ENCODE peak calls at places on chromosomes 5 and 9, in eight cellular contexts. One of them, this sample, is unnamed.

GRCh38 chr5:126575644-126576043 is 19.4 kb downstream of the ALDH7A1 start:
- DNase-seq in pancreas: no peak
- DNase-seq in neuronal stem cell: no peak
- DNase-seq in foreskin fibroblast: no peak
- DNase-seq in lower lobe of right lung: no peak
- DNase-seq in small intestine: no peak
- DNase-seq in mesenchymal stem cell: no peak
- DNase-seq in Karpas-422: no peak
- DNase-seq in this sample: no peak

GRCh38 chr9:121261107-121261460 is 6.9 kb upstream of the GSN start:
- DNase-seq in lower lobe of right lung: no peak
- DNase-seq in Karpas-422: no peak
- DNase-seq in foreskin fibroblast: no peak
- DNase-seq in mesenchymal stem cell: peak; percentile 35
- DNase-seq in small intestine: no peak
- DNase-seq in pancreas: no peak
- DNase-seq in neuronal stem cell: no peak
- DNase-seq in this sample: no peak

GRCh38 chr5:60148356-60148755 is 254.8 kb upstream of the PDE4D start:
- DNase-seq in lower lobe of right lung: no peak
- DNase-seq in neuronal stem cell: no peak
- DNase-seq in Karpas-422: no peak
- DNase-seq in pancreas: no peak
- DNase-seq in mesenchymal stem cell: no peak
- DNase-seq in foreskin fibroblast: peak; percentile 5
- DNase-seq in small intestine: no peak
- DNase-seq in this sample: no peak

GRCh38 chr5:92907914-92908606 is 673.0 kb downstream of the NR2F1-AS1 start:
- DNase-seq in small intestine: no peak
- DNase-seq in mesenchymal stem cell: peak; percentile 79
- DNase-seq in pancreas: no peak
- DNase-seq in foreskin fibroblast: peak; percentile 59
- DNase-seq in neuronal stem cell: no peak
- DNase-seq in Karpas-422: no peak
- DNase-seq in lower lobe of right lung: no peak
- DNase-seq in this sample: no peak

GRCh38 chr5:52842111-52842510 is 54.4 kb downstream of the ITGA1 start:
- DNase-seq in neuronal stem cell: no peak
- DNase-seq in small intestine: no peak
- DNase-seq in Karpas-422: no peak
- DNase-seq in mesenchymal stem cell: no peak
- DNase-seq in lower lobe of right lung: no peak
- DNase-seq in pancreas: no peak
- DNase-seq in foreskin fibroblast: no peak
- DNase-seq in this sample: no peak

GRCh38 chr5:102528600-102528999 is 29.8 kb upstream of the SLCO6A1 start:
- DNase-seq in lower lobe of right lung: no peak
- DNase-seq in mesenchymal stem cell: no peak
- DNase-seq in neuronal stem cell: peak; percentile 12
- DNase-seq in pancreas: no peak
- DNase-seq in Karpas-422: no peak
- DNase-seq in small intestine: no peak
- DNase-seq in foreskin fibroblast: no peak
- DNase-seq in this sample: no peak

GRCh38 chr9:25260056-25260455 is 418.2 kb downstream of the TUSC1 start:
- DNase-seq in small intestine: no peak
- DNase-seq in lower lobe of right lung: no peak
- DNase-seq in pancreas: no peak
- DNase-seq in neuronal stem cell: no peak
- DNase-seq in Karpas-422: no peak
- DNase-seq in mesenchymal stem cell: no peak
- DNase-seq in foreskin fibroblast: no peak
- DNase-seq in this sample: no peak

GRCh38 chr5:61051267-61051666 is 106.3 kb downstream of the NDUFAF2 start:
- DNase-seq in pancreas: no peak
- DNase-seq in neuronal stem cell: no peak
- DNase-seq in small intestine: peak; percentile 64
- DNase-seq in Karpas-422: no peak
- DNase-seq in foreskin fibroblast: peak; percentile 59
- DNase-seq in mesenchymal stem cell: peak; percentile 68
- DNase-seq in lower lobe of right lung: no peak
- DNase-seq in this sample: no peak

GRCh38 chr5:107594253-107595045 is 76.3 kb downstream of the EFNA5 start:
- DNase-seq in lower lobe of right lung: no peak
- DNase-seq in neuronal stem cell: no peak
- DNase-seq in Karpas-422: no peak
- DNase-seq in foreskin fibroblast: no peak
- DNase-seq in mesenchymal stem cell: no peak
- DNase-seq in small intestine: no peak
- DNase-seq in pancreas: no peak
- DNase-seq in this sample: peak; percentile 49

GRCh38 chr9:11931109-11931508 is 762.1 kb upstream of the TYRP1 start:
- DNase-seq in neuronal stem cell: no peak
- DNase-seq in pancreas: no peak
- DNase-seq in foreskin fibroblast: no peak
- DNase-seq in small intestine: no peak
- DNase-seq in lower lobe of right lung: no peak
- DNase-seq in Karpas-422: no peak
- DNase-seq in mesenchymal stem cell: peak; percentile 27
- DNase-seq in this sample: no peak

GRCh38 chr9:28287413-28287812 is 714.1 kb upstream of the C9orf72 start:
- DNase-seq in neuronal stem cell: no peak
- DNase-seq in Karpas-422: no peak
- DNase-seq in foreskin fibroblast: no peak
- DNase-seq in pancreas: no peak
- DNase-seq in lower lobe of right lung: no peak
- DNase-seq in small intestine: no peak
- DNase-seq in mesenchymal stem cell: no peak
- DNase-seq in this sample: no peak

GRCh38 chr9:114681594-114682332 is at the start of gene TEX48:
- DNase-seq in mesenchymal stem cell: peak; percentile 66
- DNase-seq in lower lobe of right lung: peak; percentile 59
- DNase-seq in neuronal stem cell: peak; percentile 35
- DNase-seq in small intestine: peak; percentile 87
- DNase-seq in Karpas-422: peak; percentile 93
- DNase-seq in pancreas: no peak
- DNase-seq in foreskin fibroblast: peak; percentile 48
- DNase-seq in this sample: peak; percentile 82

GRCh38 chr5:2093859-2094615 is 211.3 kb upstream of the IRX4 start:
- DNase-seq in mesenchymal stem cell: no peak
- DNase-seq in neuronal stem cell: no peak
- DNase-seq in foreskin fibroblast: peak; percentile 95
- DNase-seq in small intestine: no peak
- DNase-seq in pancreas: no peak
- DNase-seq in Karpas-422: no peak
- DNase-seq in lower lobe of right lung: no peak
- DNase-seq in this sample: no peak

GRCh38 chr9:116149844-116150243 is 3.7 kb upstream of the PAPPA start:
- DNase-seq in small intestine: peak; percentile 21
- DNase-seq in mesenchymal stem cell: peak; percentile 37
- DNase-seq in foreskin fibroblast: no peak
- DNase-seq in Karpas-422: peak; percentile 77
- DNase-seq in pancreas: peak; percentile 25
- DNase-seq in lower lobe of right lung: no peak
- DNase-seq in neuronal stem cell: peak; percentile 41
- DNase-seq in this sample: peak; percentile 21

GRCh38 chr5:17398439-17398838 is 99.6 kb upstream of the TAF11L2 start:
- DNase-seq in neuronal stem cell: no peak
- DNase-seq in pancreas: no peak
- DNase-seq in Karpas-422: no peak
- DNase-seq in mesenchymal stem cell: peak; percentile 80
- DNase-seq in lower lobe of right lung: no peak
- DNase-seq in small intestine: no peak
- DNase-seq in foreskin fibroblast: peak; percentile 23
- DNase-seq in this sample: no peak

GRCh38 chr9:83056911-83057310 is 6.0 kb downstream of the RASEF start:
- DNase-seq in foreskin fibroblast: no peak
- DNase-seq in Karpas-422: peak; percentile 4
- DNase-seq in pancreas: no peak
- DNase-seq in lower lobe of right lung: no peak
- DNase-seq in small intestine: peak; percentile 57
- DNase-seq in mesenchymal stem cell: no peak
- DNase-seq in neuronal stem cell: no peak
- DNase-seq in this sample: peak; percentile 54

GRCh38 chr9:16180546-16180945 is 627.7 kb downstream of the CCDC171 start:
- DNase-seq in neuronal stem cell: no peak
- DNase-seq in mesenchymal stem cell: peak; percentile 53
- DNase-seq in foreskin fibroblast: no peak
- DNase-seq in small intestine: no peak
- DNase-seq in lower lobe of right lung: no peak
- DNase-seq in Karpas-422: no peak
- DNase-seq in pancreas: no peak
- DNase-seq in this sample: no peak

GRCh38 chr5:1011226-1011631 is 2.6 kb downstream of the NKD2 start:
- DNase-seq in foreskin fibroblast: no peak
- DNase-seq in neuronal stem cell: no peak
- DNase-seq in Karpas-422: peak; percentile 81
- DNase-seq in mesenchymal stem cell: no peak
- DNase-seq in pancreas: peak; percentile 55
- DNase-seq in small intestine: no peak
- DNase-seq in lower lobe of right lung: peak; percentile 56
- DNase-seq in this sample: peak; percentile 53

GRCh38 chr9:72790934-72791333 is 161.9 kb downstream of the ALDH1A1 start:
- DNase-seq in foreskin fibroblast: no peak
- DNase-seq in neuronal stem cell: no peak
- DNase-seq in Karpas-422: no peak
- DNase-seq in lower lobe of right lung: no peak
- DNase-seq in small intestine: no peak
- DNase-seq in pancreas: no peak
- DNase-seq in mesenchymal stem cell: no peak
- DNase-seq in this sample: no peak

GRCh38 chr5:55231476-55232193 is 1.8 kb downstream of the CCNO start:
- DNase-seq in foreskin fibroblast: no peak
- DNase-seq in lower lobe of right lung: peak; percentile 47
- DNase-seq in small intestine: no peak
- DNase-seq in Karpas-422: no peak
- DNase-seq in neuronal stem cell: peak; percentile 38
- DNase-seq in pancreas: no peak
- DNase-seq in mesenchymal stem cell: peak; percentile 54
- DNase-seq in this sample: peak; percentile 34

DNA sequence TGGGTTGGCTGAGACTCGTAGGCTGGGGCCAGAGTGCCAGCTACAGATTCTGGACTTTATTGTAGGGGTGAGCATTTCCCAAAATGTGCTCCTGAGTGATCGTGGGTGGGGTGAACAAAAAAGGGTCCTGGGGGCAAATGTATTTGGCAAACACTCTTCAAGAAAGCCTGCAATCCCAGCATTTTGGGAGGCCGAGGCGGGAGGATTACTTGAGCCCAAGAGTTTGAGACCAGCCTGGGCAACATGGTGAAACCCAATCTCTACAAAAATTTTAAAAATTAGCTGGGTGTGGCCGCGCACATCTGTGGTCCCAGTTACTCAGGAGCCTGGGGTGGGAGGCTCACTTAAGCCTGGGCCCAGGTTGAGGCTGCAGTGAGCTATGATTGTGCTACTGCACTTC is 55.5 kb upstream of the CDKN2AIPNL start:
- DNase-seq in foreskin fibroblast: no peak
- DNase-seq in lower lobe of right lung: no peak
- DNase-seq in small intestine: no peak
- DNase-seq in neuronal stem cell: no peak
- DNase-seq in mesenchymal stem cell: no peak
- DNase-seq in Karpas-422: no peak
- DNase-seq in pancreas: no peak
- DNase-seq in this sample: no peak
- H3K4me3 ChIP-seq in foreskin fibroblast: no peak overlapping the region
- H3K4me3 ChIP-seq in lower lobe of right lung: peak overlapping the region; percentile 59
- H3K4me3 ChIP-seq in small intestine: no peak overlapping the region
- H3K4me3 ChIP-seq in neuronal stem cell: no peak overlapping the region
- H3K4me3 ChIP-seq in mesenchymal stem cell: no peak overlapping the region
- H3K4me3 ChIP-seq in Karpas-422: no peak overlapping the region
- H3K4me3 ChIP-seq in pancreas: no peak overlapping the region
- H3K4me3 ChIP-seq in this sample: no peak overlapping the region

GRCh38 chr9:81626511-81626910 is 62.8 kb downstream of the TLE1 start:
- DNase-seq in small intestine: no peak
- DNase-seq in foreskin fibroblast: peak; percentile 9
- DNase-seq in lower lobe of right lung: no peak
- DNase-seq in neuronal stem cell: no peak
- DNase-seq in Karpas-422: no peak
- DNase-seq in pancreas: no peak
- DNase-seq in mesenchymal stem cell: no peak
- DNase-seq in this sample: no peak
- H3K4me3 ChIP-seq in small intestine: no peak overlapping the region
- H3K4me3 ChIP-seq in foreskin fibroblast: no peak overlapping the region
- H3K4me3 ChIP-seq in lower lobe of right lung: no peak overlapping the region
- H3K4me3 ChIP-seq in neuronal stem cell: no peak overlapping the region
- H3K4me3 ChIP-seq in Karpas-422: no peak overlapping the region
- H3K4me3 ChIP-seq in pancreas: no peak overlapping the region
- H3K4me3 ChIP-seq in mesenchymal stem cell: no peak overlapping the region
- H3K4me3 ChIP-seq in this sample: no peak overlapping the region

DNA sequence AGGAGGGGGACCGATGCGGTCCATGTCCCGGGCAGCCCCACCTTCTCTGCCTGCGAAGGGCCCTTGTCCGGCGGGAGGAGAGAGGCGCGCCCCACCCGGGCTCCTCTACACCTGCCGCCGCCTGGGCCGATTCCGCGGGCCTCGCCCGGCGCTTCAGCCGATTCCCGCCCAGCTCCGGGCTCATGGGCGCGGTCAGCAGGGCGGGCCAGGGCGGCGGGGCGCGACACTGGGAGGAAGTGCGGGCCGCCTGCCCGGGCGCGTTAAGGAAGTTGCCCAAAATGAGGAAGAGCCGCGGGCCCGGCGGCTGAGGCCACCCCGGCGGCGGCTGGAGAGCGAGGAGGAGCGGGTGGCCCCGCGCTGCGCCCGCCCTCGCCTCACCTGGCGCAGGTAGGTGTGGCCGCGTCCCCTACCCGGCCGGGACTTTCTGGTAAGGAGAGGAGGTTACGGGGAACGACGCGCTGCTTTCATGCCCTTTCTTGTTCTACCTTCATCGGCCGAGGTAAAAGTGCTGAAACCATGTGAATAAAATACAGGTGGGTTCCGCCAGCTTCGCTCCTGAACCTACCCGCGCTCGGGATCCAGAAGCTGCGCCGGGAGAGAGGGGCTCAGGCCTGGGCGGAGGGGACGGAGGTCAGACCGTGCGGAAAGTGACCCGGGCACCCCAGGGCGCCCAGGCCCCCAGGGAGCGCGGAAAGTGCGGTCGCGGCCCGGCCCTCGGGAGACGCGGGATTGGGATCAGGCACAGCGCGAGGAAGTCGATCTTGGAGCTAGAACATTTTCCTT is at the start of gene SYK:
- DNase-seq in foreskin fibroblast: no peak
- DNase-seq in neuronal stem cell: no peak
- DNase-seq in small intestine: peak; percentile 87
- DNase-seq in Karpas-422: peak; percentile 92
- DNase-seq in pancreas: peak; percentile 59
- DNase-seq in lower lobe of right lung: peak; percentile 89
- DNase-seq in mesenchymal stem cell: no peak
- DNase-seq in this sample: peak; percentile 79
- H3K4me3 ChIP-seq in foreskin fibroblast: no peak within 1 kb of the TSS
- H3K4me3 ChIP-seq in neuronal stem cell: peak within 1 kb of the TSS; percentile 71
- H3K4me3 ChIP-seq in small intestine: peak within 1 kb of the TSS; percentile 95
- H3K4me3 ChIP-seq in Karpas-422: peak within 1 kb of the TSS; percentile 86
- H3K4me3 ChIP-seq in pancreas: peak within 1 kb of the TSS; percentile 47
- H3K4me3 ChIP-seq in lower lobe of right lung: peak within 1 kb of the TSS; percentile 63
- H3K4me3 ChIP-seq in mesenchymal stem cell: peak within 1 kb of the TSS; percentile 67
- H3K4me3 ChIP-seq in this sample: peak within 1 kb of the TSS; percentile 58

DNA sequence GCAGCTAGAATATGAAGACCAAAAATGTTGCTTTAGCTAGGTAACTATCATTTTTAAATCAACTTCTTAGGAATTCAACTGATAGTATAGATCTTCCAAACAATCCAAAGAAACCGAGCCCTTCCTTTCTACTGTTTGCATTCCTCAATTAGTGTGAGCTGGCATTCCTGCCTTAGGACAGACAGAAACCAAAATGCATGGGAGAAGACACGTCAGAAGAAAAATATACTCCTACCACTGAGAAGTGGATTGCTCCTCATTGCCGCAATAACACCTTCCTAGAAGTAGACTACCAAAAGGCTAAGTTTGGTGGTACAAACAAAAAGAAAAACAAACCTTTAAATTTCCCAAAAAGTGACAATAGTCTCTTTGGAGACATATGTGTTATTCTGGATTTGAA is 440.0 kb downstream of the SEMA5A start:
- DNase-seq in foreskin fibroblast: no peak
- DNase-seq in Karpas-422: no peak
- DNase-seq in mesenchymal stem cell: peak; percentile 45
- DNase-seq in neuronal stem cell: no peak
- DNase-seq in lower lobe of right lung: no peak
- DNase-seq in small intestine: no peak
- DNase-seq in pancreas: no peak
- DNase-seq in this sample: no peak
- H3K4me3 ChIP-seq in foreskin fibroblast: no peak overlapping the region
- H3K4me3 ChIP-seq in Karpas-422: no peak overlapping the region
- H3K4me3 ChIP-seq in mesenchymal stem cell: no peak overlapping the region
- H3K4me3 ChIP-seq in neuronal stem cell: no peak overlapping the region
- H3K4me3 ChIP-seq in lower lobe of right lung: no peak overlapping the region
- H3K4me3 ChIP-seq in small intestine: no peak overlapping the region
- H3K4me3 ChIP-seq in pancreas: no peak overlapping the region
- H3K4me3 ChIP-seq in this sample: no peak overlapping the region